ENCODE peak calls at places on chromosome 1, in nine cellular contexts. One of them, this sample, is unnamed.

GRCh38 chr1:94636625-94637024 is 95.1 kb upstream of the F3 start:
- DNase-seq in stimulated activated CD4-positive, alpha-beta T cell treated with anti-CD3 and anti-CD28 coated beads, TNF-alpha, amount 100 ng/mL, for 4 hours: no peak
- DNase-seq in activated CD4-positive, alpha-beta T cell treated with anti-CD3 and anti-CD28 coated beads, Interleukin-2, amount 10 ng/mL, durations not matched to agents 7 days and 5 days: no peak
- DNase-seq in nucleus accumbens: no peak
- DNase-seq in WERI-Rb-1: no peak
- DNase-seq in HEK293T: no peak
- DNase-seq in HTR-8/SVneo: no peak
- DNase-seq in type B pancreatic cell: no peak
- DNase-seq in fibroblast of mammary gland: peak
- DNase-seq in this sample: no peak

GRCh38 chr1:23140940-23141596 is 27.6 kb downstream of the LUZP1 start:
- DNase-seq in HTR-8/SVneo: no peak
- DNase-seq in nucleus accumbens: no peak
- DNase-seq in type B pancreatic cell: no peak
- DNase-seq in fibroblast of mammary gland: no peak
- DNase-seq in WERI-Rb-1: no peak
- DNase-seq in activated CD4-positive, alpha-beta T cell treated with anti-CD3 and anti-CD28 coated beads, Interleukin-2, amount 10 ng/mL, durations not matched to agents 7 days and 5 days: no peak
- DNase-seq in stimulated activated CD4-positive, alpha-beta T cell treated with anti-CD3 and anti-CD28 coated beads, TNF-alpha, amount 100 ng/mL, for 4 hours: no peak
- DNase-seq in HEK293T: no peak
- DNase-seq in this sample: no peak

GRCh38 chr1:161299347-161299746 is 10.4 kb downstream of the MPZ start:
- DNase-seq in HTR-8/SVneo: no peak
- DNase-seq in WERI-Rb-1: no peak
- DNase-seq in fibroblast of mammary gland: no peak
- DNase-seq in stimulated activated CD4-positive, alpha-beta T cell treated with anti-CD3 and anti-CD28 coated beads, TNF-alpha, amount 100 ng/mL, for 4 hours: no peak
- DNase-seq in type B pancreatic cell: no peak
- DNase-seq in activated CD4-positive, alpha-beta T cell treated with anti-CD3 and anti-CD28 coated beads, Interleukin-2, amount 10 ng/mL, durations not matched to agents 7 days and 5 days: no peak
- DNase-seq in nucleus accumbens: no peak
- DNase-seq in HEK293T: no peak
- DNase-seq in this sample: no peak

GRCh38 chr1:46452931-46453325 is 36.7 kb upstream of the DMBX1 start:
- DNase-seq in activated CD4-positive, alpha-beta T cell treated with anti-CD3 and anti-CD28 coated beads, Interleukin-2, amount 10 ng/mL, durations not matched to agents 7 days and 5 days: no peak
- DNase-seq in HEK293T: no peak
- DNase-seq in stimulated activated CD4-positive, alpha-beta T cell treated with anti-CD3 and anti-CD28 coated beads, TNF-alpha, amount 100 ng/mL, for 4 hours: no peak
- DNase-seq in WERI-Rb-1: no peak
- DNase-seq in fibroblast of mammary gland: no peak
- DNase-seq in type B pancreatic cell: no peak
- DNase-seq in HTR-8/SVneo: no peak
- DNase-seq in nucleus accumbens: no peak
- DNase-seq in this sample: no peak

GRCh38 chr1:47262787-47263413 is 30.9 kb upstream of the TAL1 start:
- DNase-seq in WERI-Rb-1: peak
- DNase-seq in fibroblast of mammary gland: peak
- DNase-seq in HEK293T: peak
- DNase-seq in HTR-8/SVneo: peak
- DNase-seq in type B pancreatic cell: no peak
- DNase-seq in nucleus accumbens: no peak
- DNase-seq in stimulated activated CD4-positive, alpha-beta T cell treated with anti-CD3 and anti-CD28 coated beads, TNF-alpha, amount 100 ng/mL, for 4 hours: no peak
- DNase-seq in activated CD4-positive, alpha-beta T cell treated with anti-CD3 and anti-CD28 coated beads, Interleukin-2, amount 10 ng/mL, durations not matched to agents 7 days and 5 days: peak
- DNase-seq in this sample: no peak

GRCh38 chr1:204130178-204130577 is 21.7 kb downstream of the ETNK2 start:
- DNase-seq in WERI-Rb-1: no peak
- DNase-seq in type B pancreatic cell: no peak
- DNase-seq in HEK293T: no peak
- DNase-seq in stimulated activated CD4-positive, alpha-beta T cell treated with anti-CD3 and anti-CD28 coated beads, TNF-alpha, amount 100 ng/mL, for 4 hours: no peak
- DNase-seq in activated CD4-positive, alpha-beta T cell treated with anti-CD3 and anti-CD28 coated beads, Interleukin-2, amount 10 ng/mL, durations not matched to agents 7 days and 5 days: no peak
- DNase-seq in fibroblast of mammary gland: no peak
- DNase-seq in HTR-8/SVneo: no peak
- DNase-seq in nucleus accumbens: no peak
- DNase-seq in this sample: no peak

GRCh38 chr1:183272390-183272801 is 86.3 kb downstream of the LAMC2 start:
- DNase-seq in HEK293T: no peak
- DNase-seq in type B pancreatic cell: no peak
- DNase-seq in stimulated activated CD4-positive, alpha-beta T cell treated with anti-CD3 and anti-CD28 coated beads, TNF-alpha, amount 100 ng/mL, for 4 hours: no peak
- DNase-seq in activated CD4-positive, alpha-beta T cell treated with anti-CD3 and anti-CD28 coated beads, Interleukin-2, amount 10 ng/mL, durations not matched to agents 7 days and 5 days: no peak
- DNase-seq in WERI-Rb-1: no peak
- DNase-seq in nucleus accumbens: no peak
- DNase-seq in fibroblast of mammary gland: peak
- DNase-seq in HTR-8/SVneo: peak
- DNase-seq in this sample: no peak

GRCh38 chr1:29508458-29509107 is 272.3 kb downstream of the PTPRU start:
- DNase-seq in activated CD4-positive, alpha-beta T cell treated with anti-CD3 and anti-CD28 coated beads, Interleukin-2, amount 10 ng/mL, durations not matched to agents 7 days and 5 days: no peak
- DNase-seq in fibroblast of mammary gland: no peak
- DNase-seq in WERI-Rb-1: no peak
- DNase-seq in HTR-8/SVneo: no peak
- DNase-seq in type B pancreatic cell: no peak
- DNase-seq in stimulated activated CD4-positive, alpha-beta T cell treated with anti-CD3 and anti-CD28 coated beads, TNF-alpha, amount 100 ng/mL, for 4 hours: no peak
- DNase-seq in HEK293T: no peak
- DNase-seq in nucleus accumbens: no peak
- DNase-seq in this sample: no peak

GRCh38 chr1:23376890-23377811 is 7.5 kb upstream of the ZNF436 start:
- DNase-seq in fibroblast of mammary gland: peak
- DNase-seq in type B pancreatic cell: no peak
- DNase-seq in HEK293T: no peak
- DNase-seq in activated CD4-positive, alpha-beta T cell treated with anti-CD3 and anti-CD28 coated beads, Interleukin-2, amount 10 ng/mL, durations not matched to agents 7 days and 5 days: no peak
- DNase-seq in nucleus accumbens: no peak
- DNase-seq in WERI-Rb-1: no peak
- DNase-seq in stimulated activated CD4-positive, alpha-beta T cell treated with anti-CD3 and anti-CD28 coated beads, TNF-alpha, amount 100 ng/mL, for 4 hours: no peak
- DNase-seq in HTR-8/SVneo: peak
- DNase-seq in this sample: no peak

This sample was measured in stimulated activated effector memory CD8-positive, alpha-beta T cell treated with anti-CD3 and anti-CD28 coated beads, Interleukin-12 subunit alpha, Interleukin-12 subunit beta, amount 100 ng/mL, for 72 hours.